ENCODE peak calls at places on chromosomes 13 and 19, in eight cellular contexts. O is DND-41; F is heart left ventricle; R is GM12878; C is left ventricle myocardium inferior; A is effector memory CD4-positive, alpha-beta T cell; X is heart right ventricle; N is CD4-positive, alpha-beta memory T cell. J is an unnamed sample. For H3K4me1, H3K36me3 and H3K9me3, the result is how much of the 10 kb centered on the place peaks cover.

GRCh38 chr19:6039541-6040225 is 61.7 kb upstream of the RANBP3 start:
- DNase-seq in C (no peak), N (no peak), F (no peak), O (no peak), A (no peak), R (no peak), X (no peak), J (no peak)

GRCh38 chr13:34128661-34129060 is 310.7 kb downstream of the RFC3 start:
- DNase-seq in O (no peak), F (no peak), C (no peak), N (no peak), X (no peak), A (no peak), R (no peak), J (no peak)

GRCh38 chr13:40666905-40667621 is 622 bp upstream of the FOXO1 start:
- DNase-seq in A (no peak), O (no peak), C (peak), F (peak), N (no peak), X (peak), R (no peak), J (peak)

GRCh38 chr13:27016871-27017270 is 154.7 kb downstream of the USP12 start:
- DNase-seq in O (no peak), C (no peak), F (no peak), A (no peak), R (no peak), N (no peak), X (no peak), J (no peak)

GRCh38 chr13:64640002-64640401 is 2590.1 kb downstream of the PCDH9 start:
- DNase-seq in A (no peak), X (no peak), O (no peak), N (no peak), F (no peak), C (no peak), R (no peak), J (no peak)

GRCh38 chr13:113364371-113364932 is 522 bp upstream of the GRTP1 start:
- DNase-seq in R (no peak), F (no peak), X (no peak), O (no peak), N (no peak), A (no peak), C (no peak), J (no peak)

GRCh38 chr13:34028496-34029442 is 210.8 kb downstream of the RFC3 start:
- DNase-seq in C (no peak), F (no peak), X (no peak), A (no peak), N (no peak), O (no peak), R (no peak), J (no peak)

GRCh38 chr19:55493650-55494171 is 5.5 kb downstream of the SSC5D start:
- DNase-seq in N (no peak), X (no peak), R (no peak), O (no peak), F (no peak), A (no peak), C (no peak), J (no peak)

GRCh38 chr19:10566658-10567410 is 1.0 kb upstream of the KRI1 start:
- DNase-seq in C (no peak), R (peak), F (no peak), A (peak), N (peak), O (peak), X (no peak), J (peak)

GRCh38 chr19:522726-523125 is 8.8 kb upstream of the CDC34 start:
- DNase-seq in A (no peak), N (no peak), X (no peak), C (no peak), O (no peak), R (no peak), F (no peak), J (no peak)

GRCh38 chr13:97468331-97468730 is 34.4 kb downstream of the RAP2A start:
- DNase-seq in F (no peak), X (no peak), O (no peak), C (no peak), R (no peak), N (no peak), A (no peak), J (no peak)

GRCh38 chr13:67140006-67140405 is 90.1 kb downstream of the PCDH9 start:
- DNase-seq in A (no peak), X (no peak), C (no peak), R (no peak), O (no peak), F (no peak), N (no peak), J (no peak)

GRCh38 chr13:25170554-25171107 is 1.5 kb downstream of the AMER2 start:
- DNase-seq in O (no peak), R (no peak), C (no peak), A (no peak), F (no peak), N (no peak), X (no peak), J (no peak)

GRCh38 chr13:40983725-40984669 is 35.1 kb downstream of the ELF1 start:
- DNase-seq in R (no peak), F (no peak), O (no peak), X (no peak), A (no peak), N (no peak), C (no peak), J (no peak)

GRCh38 chr19:7258042-7258839 is 36.0 kb downstream of the INSR start:
- DNase-seq in F (peak), C (no peak), O (no peak), A (no peak), X (no peak), R (no peak), N (no peak), J (no peak)

GRCh38 chr13:29963086-29963485 is 112.7 kb upstream of the UBL3 start:
- DNase-seq in C (no peak), F (no peak), N (no peak), X (no peak), R (no peak), A (no peak), O (no peak), J (no peak)

GRCh38 chr13:76754414-76754813 is 131.8 kb downstream of the KCTD12 start:
- DNase-seq in O (no peak), F (peak), N (no peak), A (no peak), C (no peak), X (no peak), R (no peak), J (no peak)

GRCh38 chr19:459724-460511 is 915 bp downstream of the SHC2 start:
- DNase-seq in N (no peak), A (no peak), R (no peak), X (peak), O (no peak), C (peak), F (peak), J (no peak)

GRCh38 chr13:112198611-112199010 is 131.7 kb downstream of the SOX1 start:
- DNase-seq in N (no peak), O (no peak), X (no peak), C (no peak), A (no peak), R (no peak), F (no peak), J (no peak)

GRCh38 chr19:33022472-33023116 is 42.1 kb downstream of the RHPN2 start:
- DNase-seq in N (no peak), C (no peak), F (no peak), A (no peak), X (no peak), O (no peak), R (no peak), J (no peak)

GRCh38 chr13:79870766-79871165 is 389.8 kb downstream of the NDFIP2 start:
- DNase-seq in A (no peak), N (no peak), O (no peak), F (no peak), R (no peak), X (no peak), C (no peak), J (no peak)

GRCh38 chr13:80149757-80150156 is 191.2 kb downstream of the SPRY2 start:
- DNase-seq in R (no peak), C (no peak), A (no peak), N (no peak), F (no peak), O (no peak), X (no peak), J (no peak)

GRCh38 chr19:32464279-32464678 is 58.7 kb downstream of the DPY19L3 start:
- DNase-seq in R (no peak), N (no peak), X (no peak), F (no peak), C (no peak), O (no peak), A (no peak), J (no peak)

GRCh38 chr13:34571716-34572115 is 370.4 kb upstream of the NBEA start:
- DNase-seq in A (no peak), X (no peak), C (no peak), N (no peak), F (no peak), R (no peak), O (no peak), J (no peak)

GRCh38 chr13:20160346-20161274 is at the start of gene GJA3:
- DNase-seq in N (peak), C (peak), R (no peak), X (peak), A (peak), O (peak), F (peak), J (peak)

GRCh38 chr13:64855506-64855905 is 2374.6 kb downstream of the PCDH9 start:
- DNase-seq in A (no peak), O (no peak), F (no peak), C (no peak), R (no peak), N (no peak), X (no peak), J (no peak)

GRCh38 chr13:33793726-33794125 is 24.2 kb upstream of the RFC3 start:
- DNase-seq in A (no peak), C (no peak), X (no peak), N (no peak), R (no peak), O (no peak), F (no peak), J (no peak)

GRCh38 chr13:96426160-96426559 is 336.3 kb downstream of the HS6ST3 start:
- DNase-seq in R (no peak), F (no peak), A (no peak), X (no peak), N (no peak), C (no peak), O (no peak), J (no peak)

GRCh38 chr13:35891973-35892441 is 239.2 kb downstream of the DCLK1 start:
- DNase-seq in N (no peak), F (no peak), R (no peak), A (no peak), X (no peak), O (no peak), C (no peak), J (no peak)

DNA sequence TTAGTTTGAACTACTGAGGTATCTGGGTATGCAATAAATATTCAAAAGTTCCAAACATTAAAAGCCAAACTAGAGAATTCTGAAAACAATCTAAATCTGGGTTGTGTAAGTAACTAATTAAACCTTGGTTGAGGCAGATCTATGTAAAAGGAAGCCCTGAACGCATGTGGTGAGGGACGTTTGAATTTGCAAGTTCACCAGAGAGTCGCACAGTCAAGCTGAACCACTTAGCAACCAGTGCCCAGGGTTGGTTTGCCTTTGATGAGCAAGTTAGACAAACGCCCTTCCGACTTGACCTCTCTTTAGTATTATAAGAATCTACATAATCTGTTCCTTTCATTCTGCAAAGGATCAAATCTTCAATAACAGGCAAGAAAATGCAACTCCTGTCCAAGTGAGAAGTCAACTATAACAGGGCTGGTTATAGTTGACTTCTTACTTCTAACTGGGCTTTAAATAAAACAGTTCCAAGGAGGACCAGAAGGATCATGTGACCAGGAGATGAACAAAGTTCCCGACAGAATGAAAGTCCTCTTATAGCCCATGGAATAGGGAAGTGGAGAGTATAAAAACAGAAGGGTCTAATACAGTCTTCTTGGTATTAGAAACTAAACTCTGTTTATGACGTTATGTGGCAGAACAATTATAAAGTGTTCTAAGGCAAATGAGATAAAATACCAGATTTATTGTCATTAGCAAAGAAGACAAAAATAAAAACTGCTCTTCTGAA is 40.6 kb downstream of the PHF11 start:
- DNase-seq in C (no peak), N (no peak), X (no peak), R (no peak), O (no peak), F (no peak), A (no peak), J (no peak)
- H3K4me1 ChIP-seq in C (under half), N (under half), X (under half), R (under half), O (under half), F (under half), A (under half), J (under half)

GRCh38 chr13:109782823-109783411 is 3.5 kb downstream of the IRS2 start:
- DNase-seq in C (no peak), O (no peak), R (no peak), N (no peak), A (no peak), X (no peak), F (no peak), J (no peak)
- H3K36me3 ChIP-seq in C (under half), O (under half), R (under half), N (under half), A (under half), X (under half), F (under half), J (under half)

DNA sequence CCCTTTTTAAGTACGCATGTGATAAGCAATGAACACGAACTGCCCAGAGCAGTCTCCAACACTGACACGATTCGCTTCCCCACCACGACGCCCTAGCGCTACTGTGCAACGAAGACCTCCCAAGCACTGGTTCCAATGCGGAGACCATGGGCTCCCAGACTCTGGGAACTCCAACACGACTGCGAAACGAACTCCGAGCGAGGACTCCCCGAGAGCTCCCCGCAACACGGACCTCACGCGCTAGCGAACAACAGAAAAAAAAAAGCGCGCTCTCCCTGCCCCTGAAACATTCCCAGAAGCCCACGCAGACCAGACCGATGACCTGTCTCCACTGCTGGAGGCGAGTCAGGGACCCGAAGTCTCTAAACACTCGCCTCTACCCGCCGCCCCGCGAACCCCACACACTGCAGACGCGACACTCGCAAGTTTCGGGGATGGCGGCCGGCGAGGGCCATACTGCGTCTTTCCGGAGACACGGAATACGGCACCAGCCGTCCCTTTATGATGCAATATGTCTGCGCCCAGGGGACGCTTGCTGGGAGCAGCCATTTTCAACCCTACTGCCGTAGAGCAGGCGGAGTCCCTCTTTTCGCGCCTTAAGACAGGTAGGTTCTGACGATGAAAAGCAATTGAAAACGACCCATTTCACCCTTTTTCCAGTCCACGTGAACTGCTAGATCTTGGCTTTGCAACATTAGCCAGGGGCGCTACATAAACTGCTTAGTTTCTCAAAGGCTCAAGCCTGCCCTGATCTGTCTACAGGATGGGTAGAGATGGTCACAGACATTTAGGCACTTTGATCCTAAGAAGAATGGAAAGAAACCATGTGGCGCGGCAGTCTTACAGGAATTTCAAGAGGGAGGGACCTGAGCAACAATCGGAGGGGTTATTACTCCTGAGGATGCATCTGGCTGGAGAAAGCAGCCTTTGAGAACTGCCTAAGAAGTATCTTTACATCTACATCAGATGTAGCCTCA is at the start of gene ZNF577:
- DNase-seq in X (peak), O (peak), C (peak), A (peak), R (no peak), F (peak), N (peak), J (peak)
- H3K9me3 ChIP-seq in X (under half), O (half or more), C (under half), A (half or more), R (under half), F (under half), N (under half), J (half or more)

GRCh38 chr19:13062317-13062716 is 40.3 kb downstream of the LYL1 start:
- DNase-seq in A (no peak), F (no peak), C (no peak), R (no peak), O (no peak), N (no peak), X (no peak), J (no peak)
- H3K4me1 ChIP-seq in A (under half), F (half or more), C (half or more), R (under half), O (under half), N (under half), X (half or more), J (under half)

DNA sequence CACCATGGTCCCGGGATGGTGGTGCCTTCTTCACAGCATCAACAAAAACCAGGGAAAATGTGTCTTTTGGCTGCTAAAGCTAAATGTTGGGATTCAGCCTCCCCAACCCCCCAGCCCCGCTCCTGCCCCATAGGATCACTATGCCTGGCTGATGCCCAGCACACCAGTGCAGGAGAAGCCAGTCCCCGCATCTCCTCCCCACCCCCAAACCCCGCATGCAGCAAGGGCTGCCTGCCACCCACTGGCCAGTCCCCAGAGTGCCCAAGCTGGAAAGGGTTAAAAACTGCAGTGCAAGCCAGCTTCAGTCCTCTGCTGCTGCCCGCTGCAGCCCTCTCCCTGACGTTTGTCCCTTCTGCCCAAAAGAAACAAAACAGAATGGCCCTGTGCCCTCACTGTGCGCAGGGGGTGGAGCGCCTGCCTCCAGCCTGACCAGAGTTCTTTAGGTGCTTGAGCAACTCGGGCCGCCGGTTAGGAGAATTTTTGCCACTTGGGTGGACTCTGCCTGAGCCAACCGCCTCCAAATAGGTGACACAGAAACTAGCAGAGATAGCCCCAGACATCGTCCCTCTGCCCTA is 3.7 kb downstream of the CALM3 start:
- DNase-seq in R (no peak), F (no peak), C (no peak), N (no peak), O (no peak), A (no peak), X (no peak), J (peak)
- H3K36me3 ChIP-seq in R (under half), F (under half), C (under half), N (under half), O (half or more), A (under half), X (under half), J (under half)

DNA sequence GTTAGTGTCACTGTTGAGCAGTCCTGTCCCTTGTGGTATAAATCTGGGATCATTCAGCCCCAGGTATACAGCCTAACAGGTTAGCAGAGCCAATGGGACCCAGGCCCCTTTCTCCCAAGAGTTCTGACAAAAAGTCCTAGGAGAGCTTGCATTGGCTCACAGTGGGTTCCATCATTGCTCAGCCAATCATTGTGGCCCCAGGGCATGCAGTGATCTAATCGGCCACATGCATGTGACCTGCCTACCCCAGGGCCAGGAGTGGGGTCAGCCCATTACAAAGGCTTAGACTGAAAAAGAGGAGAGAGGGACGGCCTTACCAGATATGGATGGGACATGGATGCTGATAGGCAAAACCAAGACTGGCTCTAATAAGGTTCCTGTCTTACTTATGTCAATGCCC is 41.1 kb downstream of the SPTBN4 start:
- DNase-seq in C (no peak), N (no peak), X (no peak), O (no peak), A (no peak), R (no peak), F (no peak), J (no peak)
- H3K9me3 ChIP-seq in C (under half), N (under half), X (under half), O (under half), A (under half), R (under half), F (under half), J (under half)

GRCh38 chr19:19486343-19487076 is 28.8 kb downstream of the TSSK6 start:
- DNase-seq in C (no peak), N (no peak), O (no peak), X (no peak), R (no peak), F (no peak), A (no peak), J (no peak)
- H3K4me1 ChIP-seq in C (half or more), N (half or more), O (under half), X (half or more), R (under half), F (under half), A (under half), J (half or more)

GRCh38 chr19:58296086-58296485 is 9.1 kb upstream of the ERVK3-1 start:
- DNase-seq in F (no peak), X (no peak), R (no peak), N (no peak), O (no peak), C (no peak), A (no peak), J (no peak)
- H3K36me3 ChIP-seq in F (half or more), X (half or more), R (under half), N (under half), O (half or more), C (half or more), A (under half), J (under half)

GRCh38 chr19:34953092-34953491 is 10.9 kb downstream of the ZNF792 start:
- DNase-seq in X (no peak), N (no peak), R (no peak), A (no peak), F (no peak), O (no peak), C (no peak), J (no peak)
- H3K9me3 ChIP-seq in X (half or more), N (under half), R (under half), A (under half), F (under half), O (under half), C (half or more), J (under half)

GRCh38 chr19:44747739-44748425 is 626 bp upstream of the BCL3 start:
- DNase-seq in O (peak), R (no peak), X (peak), F (peak), A (no peak), C (peak), N (no peak), J (peak)
- H3K4me1 ChIP-seq in O (under half), R (under half), X (half or more), F (under half), A (under half), C (half or more), N (half or more), J (under half)

J was measured in CD8-positive, alpha-beta T cell.